ENCODE peak calls at places on chromosomes 7 and 10, in nine cellular contexts. One of them, this sample, is unnamed.

GRCh38 chr10:14889318-14889717 is 10.7 kb downstream of the SUV39H2 start:
- DNase-seq in ovary: no peak
- DNase-seq in pancreas: no peak
- DNase-seq in SJSA1: no peak
- DNase-seq in mammary epithelial cell: no peak
- DNase-seq in lower lobe of right lung: no peak
- DNase-seq in astrocyte of the spinal cord: no peak
- DNase-seq in stomach: no peak
- DNase-seq in bronchial epithelial cell: peak; percentile 19
- DNase-seq in this sample: no peak

GRCh38 chr10:104328916-104329710 is 9.2 kb downstream of the ITPRIP start:
- DNase-seq in ovary: peak; percentile 70
- DNase-seq in pancreas: no peak
- DNase-seq in SJSA1: peak; percentile 86
- DNase-seq in mammary epithelial cell: peak; percentile 99
- DNase-seq in lower lobe of right lung: peak; percentile 63
- DNase-seq in astrocyte of the spinal cord: peak; percentile 95
- DNase-seq in stomach: no peak
- DNase-seq in bronchial epithelial cell: peak; percentile 100
- DNase-seq in this sample: peak; percentile 84

GRCh38 chr10:4384254-4384653 is 441.8 kb upstream of the AKR1E2 start:
- DNase-seq in ovary: no peak
- DNase-seq in pancreas: no peak
- DNase-seq in SJSA1: no peak
- DNase-seq in mammary epithelial cell: no peak
- DNase-seq in lower lobe of right lung: no peak
- DNase-seq in astrocyte of the spinal cord: peak; percentile 89
- DNase-seq in stomach: no peak
- DNase-seq in bronchial epithelial cell: no peak
- DNase-seq in this sample: no peak

GRCh38 chr10:2048337-2048973 is 311.1 kb upstream of the ADARB2 start:
- DNase-seq in ovary: no peak
- DNase-seq in pancreas: no peak
- DNase-seq in SJSA1: no peak
- DNase-seq in mammary epithelial cell: peak; percentile 39
- DNase-seq in lower lobe of right lung: no peak
- DNase-seq in astrocyte of the spinal cord: no peak
- DNase-seq in stomach: no peak
- DNase-seq in bronchial epithelial cell: peak; percentile 4
- DNase-seq in this sample: no peak

GRCh38 chr10:96606216-96606615 is 19.4 kb upstream of the TM9SF3 start:
- DNase-seq in ovary: no peak
- DNase-seq in pancreas: no peak
- DNase-seq in SJSA1: peak; percentile 74
- DNase-seq in mammary epithelial cell: no peak
- DNase-seq in lower lobe of right lung: no peak
- DNase-seq in astrocyte of the spinal cord: peak; percentile 14
- DNase-seq in stomach: no peak
- DNase-seq in bronchial epithelial cell: no peak
- DNase-seq in this sample: no peak

GRCh38 chr7:19051767-19052375 is 65.6 kb downstream of the TWIST1 start:
- DNase-seq in ovary: no peak
- DNase-seq in pancreas: no peak
- DNase-seq in SJSA1: no peak
- DNase-seq in mammary epithelial cell: peak; percentile 8
- DNase-seq in lower lobe of right lung: no peak
- DNase-seq in astrocyte of the spinal cord: peak; percentile 23
- DNase-seq in stomach: peak; percentile 37
- DNase-seq in bronchial epithelial cell: peak; percentile 44
- DNase-seq in this sample: no peak

GRCh38 chr10:52442576-52442975 is 128.5 kb downstream of the DKK1 start:
- DNase-seq in ovary: no peak
- DNase-seq in pancreas: no peak
- DNase-seq in SJSA1: no peak
- DNase-seq in mammary epithelial cell: peak; percentile 68
- DNase-seq in lower lobe of right lung: no peak
- DNase-seq in astrocyte of the spinal cord: peak; percentile 44
- DNase-seq in stomach: no peak
- DNase-seq in bronchial epithelial cell: peak; percentile 60
- DNase-seq in this sample: no peak

GRCh38 chr7:119974972-119975371 is 298.0 kb upstream of the KCND2 start:
- DNase-seq in ovary: no peak
- DNase-seq in pancreas: no peak
- DNase-seq in SJSA1: no peak
- DNase-seq in mammary epithelial cell: no peak
- DNase-seq in lower lobe of right lung: no peak
- DNase-seq in astrocyte of the spinal cord: no peak
- DNase-seq in stomach: no peak
- DNase-seq in bronchial epithelial cell: peak; percentile 20
- DNase-seq in this sample: no peak

GRCh38 chr10:13100349-13101294 is 659 bp downstream of the OPTN start:
- DNase-seq in ovary: peak; percentile 44
- DNase-seq in pancreas: peak; percentile 32
- DNase-seq in SJSA1: peak; percentile 50
- DNase-seq in mammary epithelial cell: peak; percentile 42
- DNase-seq in lower lobe of right lung: no peak
- DNase-seq in astrocyte of the spinal cord: peak; percentile 35
- DNase-seq in stomach: peak; percentile 34
- DNase-seq in bronchial epithelial cell: peak; percentile 37
- DNase-seq in this sample: peak; percentile 27

GRCh38 chr7:135414850-135415439 is 95.0 kb downstream of the CNOT4 start:
- DNase-seq in ovary: no peak
- DNase-seq in pancreas: peak; percentile 11
- DNase-seq in SJSA1: peak; percentile 48
- DNase-seq in mammary epithelial cell: peak; percentile 24
- DNase-seq in lower lobe of right lung: no peak
- DNase-seq in astrocyte of the spinal cord: peak; percentile 55
- DNase-seq in stomach: peak; percentile 44
- DNase-seq in bronchial epithelial cell: peak; percentile 72
- DNase-seq in this sample: no peak

GRCh38 chr7:155355745-155356144 is 58.1 kb downstream of the INSIG1 start:
- DNase-seq in ovary: no peak
- DNase-seq in pancreas: no peak
- DNase-seq in SJSA1: no peak
- DNase-seq in mammary epithelial cell: no peak
- DNase-seq in lower lobe of right lung: peak; percentile 28
- DNase-seq in astrocyte of the spinal cord: no peak
- DNase-seq in stomach: no peak
- DNase-seq in bronchial epithelial cell: no peak
- DNase-seq in this sample: no peak

GRCh38 chr7:128879939-128880746 is 17.5 kb downstream of the ATP6V1F start:
- DNase-seq in ovary: peak; percentile 62
- DNase-seq in pancreas: peak; percentile 57
- DNase-seq in SJSA1: peak; percentile 59
- DNase-seq in mammary epithelial cell: peak; percentile 42
- DNase-seq in lower lobe of right lung: peak; percentile 67
- DNase-seq in astrocyte of the spinal cord: peak; percentile 51
- DNase-seq in stomach: peak; percentile 69
- DNase-seq in bronchial epithelial cell: peak; percentile 42
- DNase-seq in this sample: no peak

GRCh38 chr10:79057481-79058275 is 11.1 kb upstream of the ZMIZ1 start:
- DNase-seq in ovary: no peak
- DNase-seq in pancreas: peak; percentile 66
- DNase-seq in SJSA1: no peak
- DNase-seq in mammary epithelial cell: no peak
- DNase-seq in lower lobe of right lung: peak; percentile 23
- DNase-seq in astrocyte of the spinal cord: no peak
- DNase-seq in stomach: peak; percentile 23
- DNase-seq in bronchial epithelial cell: peak; percentile 31
- DNase-seq in this sample: no peak

GRCh38 chr10:46028584-46029570 is 1.5 kb downstream of the NCOA4 start:
- DNase-seq in ovary: no peak
- DNase-seq in pancreas: peak; percentile 58
- DNase-seq in SJSA1: no peak
- DNase-seq in mammary epithelial cell: peak; percentile 66
- DNase-seq in lower lobe of right lung: no peak
- DNase-seq in astrocyte of the spinal cord: peak; percentile 79
- DNase-seq in stomach: no peak
- DNase-seq in bronchial epithelial cell: peak; percentile 78
- DNase-seq in this sample: no peak

GRCh38 chr10:110498982-110499795 is 1.5 kb downstream of the DUSP5 start:
- DNase-seq in ovary: peak; percentile 27
- DNase-seq in pancreas: no peak
- DNase-seq in SJSA1: peak; percentile 66
- DNase-seq in mammary epithelial cell: peak; percentile 75
- DNase-seq in lower lobe of right lung: no peak
- DNase-seq in astrocyte of the spinal cord: peak; percentile 76
- DNase-seq in stomach: peak; percentile 46
- DNase-seq in bronchial epithelial cell: peak; percentile 67
- DNase-seq in this sample: peak; percentile 87

GRCh38 chr10:113977174-113977573 is 66.5 kb upstream of the ADRB1 start:
- DNase-seq in ovary: no peak
- DNase-seq in pancreas: no peak
- DNase-seq in SJSA1: no peak
- DNase-seq in mammary epithelial cell: no peak
- DNase-seq in lower lobe of right lung: no peak
- DNase-seq in astrocyte of the spinal cord: no peak
- DNase-seq in stomach: no peak
- DNase-seq in bronchial epithelial cell: no peak
- DNase-seq in this sample: no peak

GRCh38 chr7:17558558-17559332 is 260.3 kb downstream of the AHR start:
- DNase-seq in ovary: no peak
- DNase-seq in pancreas: no peak
- DNase-seq in SJSA1: no peak
- DNase-seq in mammary epithelial cell: no peak
- DNase-seq in lower lobe of right lung: no peak
- DNase-seq in astrocyte of the spinal cord: no peak
- DNase-seq in stomach: no peak
- DNase-seq in bronchial epithelial cell: peak; percentile 84
- DNase-seq in this sample: no peak

GRCh38 chr7:73437091-73437490 is 3.5 kb downstream of the FZD9 start:
- DNase-seq in ovary: no peak
- DNase-seq in pancreas: no peak
- DNase-seq in SJSA1: no peak
- DNase-seq in mammary epithelial cell: no peak
- DNase-seq in lower lobe of right lung: no peak
- DNase-seq in astrocyte of the spinal cord: no peak
- DNase-seq in stomach: no peak
- DNase-seq in bronchial epithelial cell: no peak
- DNase-seq in this sample: no peak

GRCh38 chr10:86139066-86139657 is 227.4 kb downstream of the GRID1 start:
- DNase-seq in ovary: no peak
- DNase-seq in pancreas: peak; percentile 17
- DNase-seq in SJSA1: no peak
- DNase-seq in mammary epithelial cell: no peak
- DNase-seq in lower lobe of right lung: no peak
- DNase-seq in astrocyte of the spinal cord: no peak
- DNase-seq in stomach: no peak
- DNase-seq in bronchial epithelial cell: no peak
- DNase-seq in this sample: no peak

DNA sequence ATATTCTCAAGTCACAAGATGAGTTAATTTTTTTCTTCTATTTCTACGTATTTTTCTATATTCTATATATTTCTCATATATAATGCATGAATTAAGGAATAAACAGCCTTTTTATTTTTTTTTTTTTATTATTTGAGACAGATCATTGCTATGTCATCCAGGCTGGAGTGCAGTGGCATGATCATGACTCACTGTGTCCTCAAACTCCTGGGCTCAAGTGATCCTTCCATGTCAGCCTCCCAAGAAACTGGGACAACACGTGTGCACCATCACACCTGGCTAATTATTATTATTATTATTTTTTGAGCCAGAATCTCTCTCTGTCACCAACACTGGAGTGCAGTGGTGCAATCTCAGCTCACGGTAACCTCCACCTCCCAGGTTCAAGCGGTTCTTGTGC is 1.5 kb downstream of the CLDN12 start:
- DNase-seq in ovary: no peak
- DNase-seq in pancreas: no peak
- DNase-seq in SJSA1: no peak
- DNase-seq in mammary epithelial cell: peak; percentile 20
- DNase-seq in lower lobe of right lung: no peak
- DNase-seq in astrocyte of the spinal cord: no peak
- DNase-seq in stomach: no peak
- DNase-seq in bronchial epithelial cell: peak; percentile 58
- DNase-seq in this sample: no peak
- H3K4me3 ChIP-seq in ovary: no peak overlapping the region
- H3K4me3 ChIP-seq in pancreas: no peak overlapping the region
- H3K4me3 ChIP-seq in SJSA1: no peak overlapping the region
- H3K4me3 ChIP-seq in mammary epithelial cell: peak overlapping the region; percentile 88
- H3K4me3 ChIP-seq in lower lobe of right lung: no peak overlapping the region
- H3K4me3 ChIP-seq in astrocyte of the spinal cord: no peak overlapping the region
- H3K4me3 ChIP-seq in stomach: no peak overlapping the region
- H3K4me3 ChIP-seq in bronchial epithelial cell: no peak overlapping the region
- H3K4me3 ChIP-seq in this sample: no peak overlapping the region

GRCh38 chr7:31336202-31337035 is 4.1 kb downstream of the NEUROD6 start:
- DNase-seq in ovary: no peak
- DNase-seq in pancreas: no peak
- DNase-seq in SJSA1: no peak
- DNase-seq in mammary epithelial cell: no peak
- DNase-seq in lower lobe of right lung: no peak
- DNase-seq in astrocyte of the spinal cord: no peak
- DNase-seq in stomach: no peak
- DNase-seq in bronchial epithelial cell: no peak
- DNase-seq in this sample: no peak
- H3K4me3 ChIP-seq in ovary: no peak overlapping the region
- H3K4me3 ChIP-seq in pancreas: peak overlapping the region; percentile 35
- H3K4me3 ChIP-seq in SJSA1: no peak overlapping the region
- H3K4me3 ChIP-seq in mammary epithelial cell: no peak overlapping the region
- H3K4me3 ChIP-seq in lower lobe of right lung: peak overlapping the region; percentile 31
- H3K4me3 ChIP-seq in astrocyte of the spinal cord: no peak overlapping the region
- H3K4me3 ChIP-seq in stomach: peak overlapping the region; percentile 29
- H3K4me3 ChIP-seq in bronchial epithelial cell: no peak overlapping the region
- H3K4me3 ChIP-seq in this sample: no peak overlapping the region

DNA sequence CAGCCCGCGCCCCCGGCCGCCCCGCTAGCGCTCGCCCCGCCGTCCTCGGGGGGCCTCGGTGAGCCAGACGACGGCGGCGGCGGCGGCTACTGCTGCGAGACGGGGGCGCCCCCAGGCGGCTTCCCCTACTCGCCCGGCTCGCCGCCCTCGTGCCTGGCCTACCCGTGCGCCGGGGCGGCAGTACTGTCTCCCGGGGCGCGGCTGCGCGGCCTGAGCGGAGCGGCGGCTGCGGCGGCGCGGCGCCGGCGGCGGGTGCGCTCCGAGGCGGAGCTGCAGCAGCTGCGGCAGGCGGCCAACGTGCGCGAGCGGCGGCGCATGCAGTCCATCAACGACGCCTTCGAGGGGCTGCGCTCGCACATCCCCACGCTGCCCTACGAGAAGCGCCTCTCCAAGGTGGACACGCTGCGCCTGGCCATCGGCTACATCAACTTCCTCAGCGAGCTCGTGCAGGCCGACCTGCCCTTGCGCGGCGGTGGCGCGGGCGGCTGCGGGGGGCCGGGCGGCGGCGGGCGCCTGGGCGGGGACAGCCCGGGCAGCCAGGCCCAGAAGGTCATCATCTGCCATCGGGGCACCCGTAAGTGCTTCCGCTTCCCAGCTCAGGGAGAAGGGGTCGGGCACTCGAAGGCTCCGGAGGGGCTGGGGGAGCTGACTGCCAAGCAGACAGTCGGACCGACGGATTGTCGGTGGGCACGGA is 776 bp downstream of the PTF1A start:
- DNase-seq in ovary: no peak
- DNase-seq in pancreas: peak; percentile 45
- DNase-seq in SJSA1: no peak
- DNase-seq in mammary epithelial cell: no peak
- DNase-seq in lower lobe of right lung: no peak
- DNase-seq in astrocyte of the spinal cord: no peak
- DNase-seq in stomach: no peak
- DNase-seq in bronchial epithelial cell: no peak
- DNase-seq in this sample: no peak
- H3K4me3 ChIP-seq in ovary: no peak overlapping the region
- H3K4me3 ChIP-seq in pancreas: peak overlapping the region; percentile 67
- H3K4me3 ChIP-seq in SJSA1: no peak overlapping the region
- H3K4me3 ChIP-seq in mammary epithelial cell: no peak overlapping the region
- H3K4me3 ChIP-seq in lower lobe of right lung: no peak overlapping the region
- H3K4me3 ChIP-seq in astrocyte of the spinal cord: no peak overlapping the region
- H3K4me3 ChIP-seq in stomach: peak overlapping the region; percentile 13
- H3K4me3 ChIP-seq in bronchial epithelial cell: no peak overlapping the region
- H3K4me3 ChIP-seq in this sample: no peak overlapping the region

GRCh38 chr10:91350651-91351081 is 59.5 kb upstream of the HECTD2 start:
- DNase-seq in ovary: no peak
- DNase-seq in pancreas: no peak
- DNase-seq in SJSA1: no peak
- DNase-seq in mammary epithelial cell: peak; percentile 72
- DNase-seq in lower lobe of right lung: no peak
- DNase-seq in astrocyte of the spinal cord: peak; percentile 47
- DNase-seq in stomach: no peak
- DNase-seq in bronchial epithelial cell: peak; percentile 73
- DNase-seq in this sample: no peak
- H3K4me3 ChIP-seq in ovary: no peak overlapping the region
- H3K4me3 ChIP-seq in pancreas: no peak overlapping the region
- H3K4me3 ChIP-seq in SJSA1: no peak overlapping the region
- H3K4me3 ChIP-seq in mammary epithelial cell: no peak overlapping the region
- H3K4me3 ChIP-seq in lower lobe of right lung: no peak overlapping the region
- H3K4me3 ChIP-seq in astrocyte of the spinal cord: no peak overlapping the region
- H3K4me3 ChIP-seq in stomach: no peak overlapping the region
- H3K4me3 ChIP-seq in bronchial epithelial cell: no peak overlapping the region
- H3K4me3 ChIP-seq in this sample: no peak overlapping the region